ENCODE peak calls at places on chromosome 4, in eight cellular contexts. X is endodermal cell, M is cardiac fibroblast, K is cardiac muscle cell, A is B cell, D is MM.1S, P is GM20000, Y is choroid plexus epithelial cell. T is an unnamed sample.

GRCh38 chr4:188266386-188266785 is 127.1 kb downstream of the TRIML1 start:
- DNase-seq in Y (no peak), X (no peak), K (no peak), M (no peak), D (no peak), A (no peak), P (no peak), T (no peak)

GRCh38 chr4:39353478-39354177 is 12.5 kb downstream of the RFC1 start:
- DNase-seq in Y (peak; percentile 69), A (no peak), M (peak; percentile 83), K (no peak), X (no peak), D (peak; percentile 93), P (peak; percentile 69), T (peak; percentile 44)

GRCh38 chr4:39446842-39447573 is 11.7 kb downstream of the RPL9 start:
- DNase-seq in A (peak; percentile 92), K (peak; percentile 31), D (no peak), Y (peak; percentile 79), M (peak; percentile 75), P (peak; percentile 81), X (peak; percentile 91), T (peak; percentile 75)

GRCh38 chr4:91065117-91065516 is 937.9 kb downstream of the CCSER1 start:
- DNase-seq in M (no peak), K (no peak), X (no peak), P (no peak), D (no peak), Y (no peak), A (no peak), T (no peak)

GRCh38 chr4:76801621-76802545 is 96.1 kb downstream of the SOWAHB start:
- DNase-seq in M (peak; percentile 14), A (no peak), P (no peak), K (peak; percentile 34), X (peak; percentile 85), Y (peak; percentile 63), D (no peak), T (no peak)

GRCh38 chr4:169115897-169116254 is 105.8 kb upstream of the CBR4 start:
- DNase-seq in K (peak; percentile 20), A (no peak), M (peak; percentile 98), P (no peak), X (peak; percentile 44), Y (peak; percentile 97), D (no peak), T (peak; percentile 27)

GRCh38 chr4:149161247-149161646 is 654.4 kb downstream of the IQCM start:
- DNase-seq in A (no peak), P (no peak), K (no peak), D (no peak), Y (peak; percentile 50), X (no peak), M (peak; percentile 70), T (no peak)

GRCh38 chr4:48194986-48195773 is 61.1 kb upstream of the TXK start:
- DNase-seq in P (no peak), Y (peak; percentile 35), M (no peak), X (no peak), K (no peak), D (peak; percentile 57), A (no peak), T (no peak)

GRCh38 chr4:80922951-80923350 is 107.6 kb upstream of the BMP3 start:
- DNase-seq in A (no peak), D (no peak), M (no peak), X (no peak), K (no peak), P (no peak), Y (no peak), T (no peak)

GRCh38 chr4:146235654-146236570 is 21.6 kb downstream of the REELD1 start:
- DNase-seq in M (peak; percentile 73), P (no peak), A (no peak), K (no peak), X (no peak), Y (peak; percentile 39), D (no peak), T (no peak)

GRCh38 chr4:56681849-56682175 is 716 bp upstream of the HOPX start:
- DNase-seq in Y (no peak), K (no peak), M (no peak), P (no peak), X (no peak), D (no peak), A (no peak), T (no peak)

GRCh38 chr4:176139518-176139917 is 55.9 kb downstream of the SPATA4 start:
- DNase-seq in P (no peak), A (no peak), Y (no peak), M (no peak), D (no peak), K (no peak), X (no peak), T (no peak)

GRCh38 chr4:5166377-5166776 is 115.1 kb downstream of the STK32B start:
- DNase-seq in K (no peak), D (no peak), A (no peak), X (no peak), Y (no peak), M (no peak), P (no peak), T (no peak)

GRCh38 chr4:118772149-118773081 is 63.5 kb downstream of the SEC24D start:
- DNase-seq in K (peak; percentile 42), Y (peak; percentile 84), M (peak; percentile 72), P (peak; percentile 44), D (peak; percentile 60), X (no peak), A (no peak), T (no peak)

GRCh38 chr4:98501383-98501782 is 157.0 kb downstream of the TSPAN5 start:
- DNase-seq in P (no peak), K (no peak), A (no peak), D (no peak), Y (no peak), M (no peak), X (no peak), T (no peak)

GRCh38 chr4:92814677-92815076 is 510.9 kb downstream of the GRID2 start:
- DNase-seq in P (no peak), X (no peak), Y (no peak), A (no peak), M (no peak), K (no peak), D (no peak), T (no peak)

GRCh38 chr4:107987916-107988762 is 1.6 kb upstream of the HADH start:
- DNase-seq in A (no peak), X (no peak), P (no peak), M (no peak), K (no peak), Y (no peak), D (no peak), T (no peak)

GRCh38 chr4:184265566-184266351 is 48.1 kb upstream of the ENPP6 start:
- DNase-seq in D (peak; percentile 86), A (no peak), Y (peak; percentile 85), X (peak; percentile 54), M (peak; percentile 61), K (no peak), P (peak; percentile 44), T (no peak)

GRCh38 chr4:88008133-88008621 is 742 bp downstream of the PKD2 start:
- DNase-seq in P (peak; percentile 72), D (peak; percentile 43), Y (peak; percentile 52), X (peak; percentile 81), A (no peak), M (peak; percentile 58), K (peak; percentile 77), T (peak; percentile 21)

GRCh38 chr4:41814565-41814964 is 66.0 kb upstream of the PHOX2B start:
- DNase-seq in A (no peak), X (peak; percentile 81), P (no peak), M (peak; percentile 4), D (no peak), Y (peak; percentile 34), K (peak; percentile 21), T (no peak)

GRCh38 chr4:115944146-115944905 is 830.9 kb upstream of the NDST4 start:
- DNase-seq in X (no peak), P (no peak), A (no peak), Y (no peak), K (no peak), M (no peak), D (no peak), T (no peak)

GRCh38 chr4:81631958-81632439 is 160.3 kb upstream of the RASGEF1B start:
- DNase-seq in P (no peak), A (no peak), Y (peak; percentile 85), K (peak; percentile 49), X (no peak), D (peak; percentile 80), M (peak; percentile 89), T (no peak)

GRCh38 chr4:8467016-8467415 is 26.4 kb downstream of the TRMT44 start:
- DNase-seq in Y (no peak), A (no peak), K (no peak), M (no peak), X (no peak), D (no peak), P (no peak), T (no peak)

GRCh38 chr4:173025131-173025530 is 143.5 kb upstream of the GALNT7 start:
- DNase-seq in M (peak; percentile 89), A (no peak), X (peak; percentile 82), D (peak; percentile 58), K (peak; percentile 80), Y (peak; percentile 91), P (peak; percentile 55), T (peak; percentile 40)
- TF ChIP-seq CTCF in M (peak; percentile 67), A (peak; percentile 64), X (peak; percentile 90), D (peak; percentile 72), K (peak; percentile 77), Y (peak; percentile 79), P (peak; percentile 31), T (peak; percentile 59)

GRCh38 chr4:156113138-156113537 is 159.5 kb upstream of the CTSO start:
- DNase-seq in A (no peak), M (peak; percentile 25), D (peak; percentile 25), Y (no peak), X (no peak), K (no peak), P (no peak), T (no peak)
- TF ChIP-seq CTCF in A (no peak), M (no peak), D (peak; percentile 29), Y (peak; percentile 27), X (peak; percentile 53), K (peak; percentile 18), P (no peak), T (no peak)

DNA sequence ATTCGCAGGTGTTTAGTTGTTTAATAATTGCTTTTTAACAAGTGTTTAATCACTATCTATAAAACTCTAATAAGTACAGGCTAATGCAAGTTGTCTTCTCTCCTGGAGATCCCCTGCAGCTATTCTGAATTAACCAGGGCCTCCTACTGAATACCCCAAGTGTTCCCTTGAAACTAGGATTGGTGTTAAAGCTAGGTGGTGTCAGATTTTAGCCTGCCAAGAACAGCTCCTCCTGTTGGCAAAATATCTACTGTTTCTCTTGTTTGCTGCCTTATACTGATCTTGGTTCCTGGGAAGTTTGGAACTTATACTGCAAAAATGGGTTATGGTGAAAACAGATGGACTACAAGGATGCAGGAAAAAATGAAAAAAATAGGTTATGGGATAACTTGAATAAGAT is 26.1 kb upstream of the TMEM154 start:
- DNase-seq in X (no peak), K (no peak), D (no peak), M (no peak), A (no peak), P (no peak), Y (no peak), T (no peak)
- TF ChIP-seq CTCF in X (peak; percentile 76), K (no peak), D (no peak), M (no peak), A (no peak), P (no peak), Y (peak; percentile 14), T (no peak)

DNA sequence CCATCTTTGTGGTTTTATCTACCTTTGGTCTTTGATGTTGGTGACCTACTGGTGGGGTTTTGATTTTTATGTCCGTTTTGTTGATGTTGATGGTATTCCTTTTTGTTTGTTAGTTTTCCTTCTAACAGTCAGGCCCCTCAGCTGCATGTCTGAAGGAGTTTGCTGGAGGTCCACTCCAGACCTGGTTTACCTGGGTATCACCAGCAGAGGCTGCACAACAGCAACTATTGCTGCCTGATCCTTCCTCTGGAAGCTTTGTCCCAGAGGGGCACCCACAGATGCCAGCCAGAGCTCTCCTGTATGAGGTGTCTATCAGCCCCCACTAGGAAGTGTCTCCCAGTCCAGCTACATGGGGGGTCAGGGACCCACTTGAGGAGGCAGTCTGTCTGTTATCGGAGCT is 199.3 kb upstream of the WDFY3 start:
- DNase-seq in D (no peak), Y (no peak), X (no peak), M (no peak), A (no peak), P (no peak), K (no peak), T (no peak)
- TF ChIP-seq CTCF in D (no peak), Y (no peak), X (peak; percentile 53), M (no peak), A (no peak), P (no peak), K (no peak), T (no peak)

T was measured in activated CD8-positive, alpha-beta T cell treated with anti-CD3 and anti-CD28 coated beads for 36 hours.